ENCODE peak calls at places on chromosomes 13 and 19, in four cellular contexts. One of them, this sample, is unnamed.

GRCh38 chr19:56663931-56664500 is 7.5 kb downstream of the ZNF835 start:
- DNase-seq in right atrium auricular region: no peak
- DNase-seq in lower leg skin: peak
- DNase-seq in WERI-Rb-1: no peak
- DNase-seq in this sample: no peak

GRCh38 chr13:113820813-113821651 is 42.8 kb downstream of the GAS6 start:
- DNase-seq in lower leg skin: peak
- DNase-seq in right atrium auricular region: peak
- DNase-seq in WERI-Rb-1: no peak
- DNase-seq in this sample: no peak

GRCh38 chr13:87889241-87889640 is 218.1 kb downstream of the SLITRK5 start:
- DNase-seq in right atrium auricular region: no peak
- DNase-seq in WERI-Rb-1: no peak
- DNase-seq in lower leg skin: no peak
- DNase-seq in this sample: no peak

GRCh38 chr13:105679832-105680231 is 855.6 kb downstream of the EFNB2 start:
- DNase-seq in right atrium auricular region: no peak
- DNase-seq in WERI-Rb-1: no peak
- DNase-seq in lower leg skin: no peak
- DNase-seq in this sample: no peak

GRCh38 chr13:94550030-94550738 is 45.8 kb downstream of the TGDS start:
- DNase-seq in right atrium auricular region: no peak
- DNase-seq in lower leg skin: no peak
- DNase-seq in WERI-Rb-1: no peak
- DNase-seq in this sample: peak

GRCh38 chr19:18278521-18279265 is 2.7 kb downstream of the JUND start:
- DNase-seq in lower leg skin: no peak
- DNase-seq in WERI-Rb-1: peak
- DNase-seq in right atrium auricular region: no peak
- DNase-seq in this sample: no peak

GRCh38 chr13:44218501-44219240 is 155.0 kb upstream of the SERP2 start:
- DNase-seq in WERI-Rb-1: no peak
- DNase-seq in lower leg skin: peak
- DNase-seq in right atrium auricular region: peak
- DNase-seq in this sample: no peak

GRCh38 chr19:13428352-13428751 is 77.9 kb downstream of the CACNA1A start:
- DNase-seq in lower leg skin: no peak
- DNase-seq in right atrium auricular region: no peak
- DNase-seq in WERI-Rb-1: no peak
- DNase-seq in this sample: no peak

GRCh38 chr19:27972291-27973040 is 1240.5 kb downstream of the UQCRFS1 start:
- DNase-seq in right atrium auricular region: no peak
- DNase-seq in lower leg skin: no peak
- DNase-seq in WERI-Rb-1: no peak
- DNase-seq in this sample: no peak

GRCh38 chr13:102610296-102610895 is 13.6 kb downstream of the TPP2 start:
- DNase-seq in right atrium auricular region: no peak
- DNase-seq in WERI-Rb-1: no peak
- DNase-seq in lower leg skin: no peak
- DNase-seq in this sample: no peak

GRCh38 chr19:6721773-6722172 is 1.3 kb upstream of the C3 start:
- DNase-seq in right atrium auricular region: no peak
- DNase-seq in lower leg skin: no peak
- DNase-seq in WERI-Rb-1: no peak
- DNase-seq in this sample: no peak

GRCh38 chr13:72804301-72804700 is 22.4 kb downstream of the PIBF1 start:
- DNase-seq in right atrium auricular region: no peak
- DNase-seq in WERI-Rb-1: no peak
- DNase-seq in lower leg skin: no peak
- DNase-seq in this sample: no peak

GRCh38 chr13:50127726-50128291 is 112.6 kb downstream of the KCNRG start:
- DNase-seq in right atrium auricular region: no peak
- DNase-seq in lower leg skin: no peak
- DNase-seq in WERI-Rb-1: no peak
- DNase-seq in this sample: no peak

GRCh38 chr13:110030394-110030928 is 244.1 kb upstream of the IRS2 start:
- DNase-seq in WERI-Rb-1: no peak
- DNase-seq in right atrium auricular region: no peak
- DNase-seq in lower leg skin: no peak
- DNase-seq in this sample: no peak

GRCh38 chr19:48780684-48781391 is 25.5 kb downstream of the FGF21 start:
- DNase-seq in WERI-Rb-1: no peak
- DNase-seq in lower leg skin: no peak
- DNase-seq in right atrium auricular region: peak
- DNase-seq in this sample: peak

GRCh38 chr19:42081584-42082258 is 5.8 kb downstream of the ZNF574 start:
- DNase-seq in WERI-Rb-1: peak
- DNase-seq in lower leg skin: no peak
- DNase-seq in right atrium auricular region: no peak
- DNase-seq in this sample: no peak

GRCh38 chr19:10420444-10421239 is at the start of gene PDE4A:
- DNase-seq in lower leg skin: peak
- DNase-seq in right atrium auricular region: no peak
- DNase-seq in WERI-Rb-1: peak
- DNase-seq in this sample: no peak

GRCh38 chr13:91398413-91399188 is at the start of gene GPC5:
- DNase-seq in WERI-Rb-1: peak
- DNase-seq in right atrium auricular region: peak
- DNase-seq in lower leg skin: peak
- DNase-seq in this sample: peak

GRCh38 chr13:30196025-30196424 is 111.3 kb downstream of the KATNAL1 start:
- DNase-seq in WERI-Rb-1: peak
- DNase-seq in lower leg skin: no peak
- DNase-seq in right atrium auricular region: no peak
- DNase-seq in this sample: no peak

GRCh38 chr13:90769387-90769786 is 578.1 kb upstream of the MIR17HG start:
- DNase-seq in WERI-Rb-1: no peak
- DNase-seq in lower leg skin: no peak
- DNase-seq in right atrium auricular region: no peak
- DNase-seq in this sample: no peak

GRCh38 chr19:56105090-56105701 is 15.9 kb downstream of the ZNF787 start:
- DNase-seq in right atrium auricular region: peak
- DNase-seq in WERI-Rb-1: peak
- DNase-seq in lower leg skin: peak
- DNase-seq in this sample: peak

GRCh38 chr19:53509443-53509842 is 28.5 kb upstream of the ZNF331 start:
- DNase-seq in right atrium auricular region: no peak
- DNase-seq in WERI-Rb-1: no peak
- DNase-seq in lower leg skin: no peak
- DNase-seq in this sample: no peak

GRCh38 chr19:3670258-3670795 is 29.9 kb downstream of the PIP5K1C start:
- DNase-seq in WERI-Rb-1: peak
- DNase-seq in lower leg skin: peak
- DNase-seq in right atrium auricular region: peak
- DNase-seq in this sample: peak

GRCh38 chr19:32018014-32018413 is 327.4 kb upstream of the ZNF507 start:
- DNase-seq in WERI-Rb-1: no peak
- DNase-seq in lower leg skin: no peak
- DNase-seq in right atrium auricular region: no peak
- DNase-seq in this sample: no peak

GRCh38 chr19:3320354-3320670 is 46.1 kb upstream of the NFIC start:
- DNase-seq in right atrium auricular region: no peak
- DNase-seq in WERI-Rb-1: no peak
- DNase-seq in lower leg skin: no peak
- DNase-seq in this sample: no peak

GRCh38 chr19:2550431-2551171 is 74.7 kb downstream of the GADD45B start:
- DNase-seq in right atrium auricular region: no peak
- DNase-seq in WERI-Rb-1: peak
- DNase-seq in lower leg skin: peak
- DNase-seq in this sample: no peak

GRCh38 chr13:46751811-46752635 is 44.9 kb downstream of the ESD start:
- DNase-seq in lower leg skin: no peak
- DNase-seq in WERI-Rb-1: peak
- DNase-seq in right atrium auricular region: no peak
- DNase-seq in this sample: no peak

GRCh38 chr19:1423445-1424181 is 14.6 kb upstream of the RPS15 start:
- DNase-seq in lower leg skin: no peak
- DNase-seq in right atrium auricular region: no peak
- DNase-seq in WERI-Rb-1: no peak
- DNase-seq in this sample: no peak

GRCh38 chr19:15875075-15875474 is 22.8 kb downstream of the CYP4F2 start:
- DNase-seq in lower leg skin: no peak
- DNase-seq in right atrium auricular region: no peak
- DNase-seq in WERI-Rb-1: no peak
- DNase-seq in this sample: no peak

GRCh38 chr19:14381689-14382474 is 638 bp downstream of the ADGRE5 start:
- DNase-seq in lower leg skin: no peak
- DNase-seq in right atrium auricular region: peak
- DNase-seq in WERI-Rb-1: no peak
- DNase-seq in this sample: no peak

GRCh38 chr19:1839658-1840540 is 8.4 kb downstream of the REXO1 start:
- DNase-seq in lower leg skin: no peak
- DNase-seq in WERI-Rb-1: no peak
- DNase-seq in right atrium auricular region: no peak
- DNase-seq in this sample: no peak

GRCh38 chr13:94710081-94710809 is 2.1 kb downstream of the SOX21 start:
- DNase-seq in WERI-Rb-1: no peak
- DNase-seq in lower leg skin: no peak
- DNase-seq in right atrium auricular region: no peak
- DNase-seq in this sample: no peak

GRCh38 chr19:38032951-38033350 is 125.9 kb downstream of the SIPA1L3 start:
- DNase-seq in WERI-Rb-1: no peak
- DNase-seq in right atrium auricular region: no peak
- DNase-seq in lower leg skin: no peak
- DNase-seq in this sample: no peak

GRCh38 chr19:44777715-44778347 is at the start of gene CBLC:
- DNase-seq in right atrium auricular region: no peak
- DNase-seq in WERI-Rb-1: no peak
- DNase-seq in lower leg skin: peak
- DNase-seq in this sample: no peak

GRCh38 chr13:94339116-94339687 is 140.3 kb downstream of the DCT start:
- DNase-seq in right atrium auricular region: no peak
- DNase-seq in WERI-Rb-1: no peak
- DNase-seq in lower leg skin: no peak
- DNase-seq in this sample: no peak

GRCh38 chr19:43311706-43312105 is 41.8 kb upstream of the CD177 start:
- DNase-seq in lower leg skin: no peak
- DNase-seq in WERI-Rb-1: no peak
- DNase-seq in right atrium auricular region: no peak
- DNase-seq in this sample: no peak

GRCh38 chr13:60572003-60572792 is 175.2 kb downstream of the TDRD3 start:
- DNase-seq in lower leg skin: no peak
- DNase-seq in WERI-Rb-1: no peak
- DNase-seq in right atrium auricular region: no peak
- DNase-seq in this sample: no peak

GRCh38 chr13:42123600-42123999 is 75.2 kb downstream of the DGKH start:
- DNase-seq in lower leg skin: no peak
- DNase-seq in right atrium auricular region: no peak
- DNase-seq in WERI-Rb-1: no peak
- DNase-seq in this sample: no peak

GRCh38 chr19:16143399-16144215 is at the start of gene HSH2D:
- DNase-seq in lower leg skin: peak
- DNase-seq in right atrium auricular region: no peak
- DNase-seq in WERI-Rb-1: no peak
- DNase-seq in this sample: no peak

DNA sequence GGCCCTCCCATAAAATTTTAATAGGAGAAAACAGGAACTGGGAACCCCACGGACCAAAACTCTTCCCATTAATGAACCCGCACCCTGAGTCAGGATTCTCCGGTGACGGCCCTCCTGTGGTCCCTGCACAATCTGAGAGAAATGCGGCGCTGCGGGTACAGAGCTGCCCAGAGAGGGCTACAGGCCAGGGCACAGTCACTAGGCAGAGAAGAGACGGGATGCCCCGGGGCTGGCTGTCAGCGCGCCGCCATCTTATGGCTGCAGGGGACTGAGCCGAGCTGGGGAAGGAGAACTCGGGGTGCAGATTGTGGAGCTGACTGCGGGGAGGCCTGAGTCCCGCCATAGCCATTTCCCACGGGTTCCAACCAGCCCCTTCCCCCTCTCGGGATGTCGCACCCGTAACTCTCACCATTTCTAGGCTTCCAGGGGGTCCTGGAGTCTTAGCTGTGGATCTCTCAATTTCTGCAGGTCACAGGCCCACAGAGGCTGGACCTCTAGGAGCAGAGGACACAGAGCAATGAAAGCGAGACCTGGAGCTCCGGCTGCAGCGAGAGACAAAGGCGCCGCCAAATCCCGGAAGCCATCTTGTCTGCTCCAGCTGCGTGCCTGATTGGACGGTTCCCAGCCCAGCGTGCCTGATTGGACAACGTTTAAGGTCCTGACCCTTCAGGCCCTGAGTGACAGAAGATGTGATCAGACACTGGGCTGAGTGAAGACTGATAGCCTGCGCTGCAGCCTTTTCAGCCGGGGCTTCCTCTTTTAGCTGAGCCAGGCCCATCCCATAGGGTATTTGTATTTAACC is at the start of gene ZNF675:
- DNase-seq in right atrium auricular region: peak
- DNase-seq in lower leg skin: peak
- DNase-seq in WERI-Rb-1: peak
- DNase-seq in this sample: peak
- TF ChIP-seq CTCF in right atrium auricular region: no peak
- TF ChIP-seq CTCF in lower leg skin: no peak
- TF ChIP-seq CTCF in WERI-Rb-1: no peak
- TF ChIP-seq CTCF in this sample: no peak

DNA sequence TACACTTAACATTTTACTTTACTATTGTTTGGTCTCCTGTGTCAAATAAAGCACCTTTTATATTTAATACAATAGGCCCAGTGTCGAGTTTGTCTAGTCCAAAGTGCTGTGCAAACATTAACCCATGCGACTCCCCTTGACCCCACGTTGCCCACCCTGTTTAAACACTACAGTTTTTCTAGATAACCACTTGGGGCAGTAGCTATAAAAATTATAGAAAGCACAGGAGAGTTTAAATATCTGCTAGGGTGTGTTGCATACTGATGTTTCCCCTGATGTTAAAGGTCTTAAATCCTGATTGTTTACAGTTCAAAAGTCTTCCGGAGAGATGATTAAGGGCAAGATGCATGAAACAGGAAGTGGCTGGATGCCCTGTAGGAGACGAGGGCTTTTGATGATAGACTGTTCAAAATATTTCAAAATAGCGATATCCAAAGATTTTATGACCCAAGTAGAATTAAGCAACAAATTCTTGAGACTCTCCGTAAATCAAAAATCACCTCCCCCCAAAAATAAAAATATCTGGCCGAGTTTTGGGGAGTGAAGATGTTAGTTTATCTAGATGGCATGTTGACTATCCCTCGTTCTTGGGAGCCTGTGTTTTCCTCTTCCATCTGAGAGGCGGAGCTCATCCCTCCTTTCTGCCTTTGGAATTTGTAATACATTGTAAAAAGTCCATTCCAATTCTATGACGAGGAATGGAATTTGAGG is 167.1 kb downstream of the FGF9 start:
- DNase-seq in lower leg skin: no peak
- DNase-seq in WERI-Rb-1: no peak
- DNase-seq in right atrium auricular region: no peak
- DNase-seq in this sample: no peak
- TF ChIP-seq CTCF in lower leg skin: no peak
- TF ChIP-seq CTCF in WERI-Rb-1: no peak
- TF ChIP-seq CTCF in right atrium auricular region: no peak
- TF ChIP-seq CTCF in this sample: no peak

GRCh38 chr13:89214115-89214514 is 1542.9 kb downstream of the SLITRK5 start:
- DNase-seq in lower leg skin: no peak
- DNase-seq in right atrium auricular region: no peak
- DNase-seq in WERI-Rb-1: no peak
- DNase-seq in this sample: no peak
- TF ChIP-seq CTCF in lower leg skin: no peak
- TF ChIP-seq CTCF in right atrium auricular region: no peak
- TF ChIP-seq CTCF in WERI-Rb-1: no peak
- TF ChIP-seq CTCF in this sample: no peak

GRCh38 chr13:24709186-24709913 is 29.1 kb downstream of the ATP12A start:
- DNase-seq in right atrium auricular region: no peak
- DNase-seq in lower leg skin: peak
- DNase-seq in WERI-Rb-1: no peak
- DNase-seq in this sample: no peak
- TF ChIP-seq CTCF in right atrium auricular region: no peak
- TF ChIP-seq CTCF in lower leg skin: no peak
- TF ChIP-seq CTCF in WERI-Rb-1: peak
- TF ChIP-seq CTCF in this sample: no peak

This sample was measured in omental fat pad.